ENCODE peak calls at places on chromosomes 11 and 22, in ten cellular contexts. One of them, this sample, is unnamed.

GRCh38 chr11:20754957-20755356 is 85.6 kb downstream of the NELL1 start:
- DNase-seq in AML-193: peak
- DNase-seq in activated CD8-positive, alpha-beta memory T cell treated with anti-CD3 and anti-CD28 coated beads for 4 hours: no peak
- DNase-seq in HFF-Myc: no peak
- DNase-seq in ACHN: peak
- DNase-seq in tibial nerve: no peak
- DNase-seq in IMR-90: no peak
- DNase-seq in RWPE1: no peak
- DNase-seq in stimulated activated CD8-positive, alpha-beta memory T cell treated with anti-CD3 and anti-CD28 coated beads, Interleukin-15, amount 100 ng/mL, for 4 hours: no peak
- DNase-seq in BJ: no peak
- DNase-seq in this sample: no peak

GRCh38 chr22:20569059-20570058 is 61.9 kb downstream of the MED15 start:
- DNase-seq in AML-193: no peak
- DNase-seq in activated CD8-positive, alpha-beta memory T cell treated with anti-CD3 and anti-CD28 coated beads for 4 hours: peak
- DNase-seq in HFF-Myc: peak
- DNase-seq in ACHN: peak
- DNase-seq in tibial nerve: peak
- DNase-seq in IMR-90: peak
- DNase-seq in RWPE1: peak
- DNase-seq in stimulated activated CD8-positive, alpha-beta memory T cell treated with anti-CD3 and anti-CD28 coated beads, Interleukin-15, amount 100 ng/mL, for 4 hours: peak
- DNase-seq in BJ: peak
- DNase-seq in this sample: no peak

GRCh38 chr22:44200855-44201550 is 20.3 kb downstream of the PARVG start:
- DNase-seq in AML-193: no peak
- DNase-seq in activated CD8-positive, alpha-beta memory T cell treated with anti-CD3 and anti-CD28 coated beads for 4 hours: no peak
- DNase-seq in HFF-Myc: no peak
- DNase-seq in ACHN: no peak
- DNase-seq in tibial nerve: no peak
- DNase-seq in IMR-90: no peak
- DNase-seq in RWPE1: no peak
- DNase-seq in stimulated activated CD8-positive, alpha-beta memory T cell treated with anti-CD3 and anti-CD28 coated beads, Interleukin-15, amount 100 ng/mL, for 4 hours: no peak
- DNase-seq in BJ: no peak
- DNase-seq in this sample: peak

GRCh38 chr22:46827781-46828180 is 65.3 kb downstream of the TBC1D22A start:
- DNase-seq in AML-193: no peak
- DNase-seq in activated CD8-positive, alpha-beta memory T cell treated with anti-CD3 and anti-CD28 coated beads for 4 hours: no peak
- DNase-seq in HFF-Myc: no peak
- DNase-seq in ACHN: no peak
- DNase-seq in tibial nerve: no peak
- DNase-seq in IMR-90: no peak
- DNase-seq in RWPE1: no peak
- DNase-seq in stimulated activated CD8-positive, alpha-beta memory T cell treated with anti-CD3 and anti-CD28 coated beads, Interleukin-15, amount 100 ng/mL, for 4 hours: no peak
- DNase-seq in BJ: no peak
- DNase-seq in this sample: peak

GRCh38 chr11:12137005-12137690 is 26.8 kb downstream of the MICAL2 start:
- DNase-seq in AML-193: no peak
- DNase-seq in activated CD8-positive, alpha-beta memory T cell treated with anti-CD3 and anti-CD28 coated beads for 4 hours: no peak
- DNase-seq in HFF-Myc: no peak
- DNase-seq in ACHN: no peak
- DNase-seq in tibial nerve: no peak
- DNase-seq in IMR-90: no peak
- DNase-seq in RWPE1: no peak
- DNase-seq in stimulated activated CD8-positive, alpha-beta memory T cell treated with anti-CD3 and anti-CD28 coated beads, Interleukin-15, amount 100 ng/mL, for 4 hours: no peak
- DNase-seq in BJ: no peak
- DNase-seq in this sample: no peak

GRCh38 chr22:29277927-29278326 is 9.9 kb downstream of the EWSR1 start:
- DNase-seq in AML-193: no peak
- DNase-seq in activated CD8-positive, alpha-beta memory T cell treated with anti-CD3 and anti-CD28 coated beads for 4 hours: no peak
- DNase-seq in HFF-Myc: no peak
- DNase-seq in ACHN: no peak
- DNase-seq in tibial nerve: no peak
- DNase-seq in IMR-90: no peak
- DNase-seq in RWPE1: no peak
- DNase-seq in stimulated activated CD8-positive, alpha-beta memory T cell treated with anti-CD3 and anti-CD28 coated beads, Interleukin-15, amount 100 ng/mL, for 4 hours: no peak
- DNase-seq in BJ: no peak
- DNase-seq in this sample: no peak

GRCh38 chr11:83847635-83848034 is 561.5 kb upstream of the CCDC90B start:
- DNase-seq in AML-193: no peak
- DNase-seq in activated CD8-positive, alpha-beta memory T cell treated with anti-CD3 and anti-CD28 coated beads for 4 hours: no peak
- DNase-seq in HFF-Myc: no peak
- DNase-seq in ACHN: no peak
- DNase-seq in tibial nerve: no peak
- DNase-seq in IMR-90: no peak
- DNase-seq in RWPE1: no peak
- DNase-seq in stimulated activated CD8-positive, alpha-beta memory T cell treated with anti-CD3 and anti-CD28 coated beads, Interleukin-15, amount 100 ng/mL, for 4 hours: no peak
- DNase-seq in BJ: no peak
- DNase-seq in this sample: no peak

GRCh38 chr11:110897035-110897434 is 184.8 kb upstream of the ARHGAP20 start:
- DNase-seq in AML-193: no peak
- DNase-seq in activated CD8-positive, alpha-beta memory T cell treated with anti-CD3 and anti-CD28 coated beads for 4 hours: no peak
- DNase-seq in HFF-Myc: peak
- DNase-seq in ACHN: no peak
- DNase-seq in tibial nerve: no peak
- DNase-seq in IMR-90: peak
- DNase-seq in RWPE1: no peak
- DNase-seq in stimulated activated CD8-positive, alpha-beta memory T cell treated with anti-CD3 and anti-CD28 coated beads, Interleukin-15, amount 100 ng/mL, for 4 hours: no peak
- DNase-seq in BJ: no peak
- DNase-seq in this sample: no peak

GRCh38 chr22:19287076-19287724 is 4.3 kb downstream of the CLTCL1 start:
- DNase-seq in AML-193: no peak
- DNase-seq in activated CD8-positive, alpha-beta memory T cell treated with anti-CD3 and anti-CD28 coated beads for 4 hours: no peak
- DNase-seq in HFF-Myc: peak
- DNase-seq in ACHN: peak
- DNase-seq in tibial nerve: no peak
- DNase-seq in IMR-90: peak
- DNase-seq in RWPE1: peak
- DNase-seq in stimulated activated CD8-positive, alpha-beta memory T cell treated with anti-CD3 and anti-CD28 coated beads, Interleukin-15, amount 100 ng/mL, for 4 hours: no peak
- DNase-seq in BJ: no peak
- DNase-seq in this sample: no peak

GRCh38 chr11:121367434-121367833 is 74.9 kb downstream of the SC5D start:
- DNase-seq in AML-193: no peak
- DNase-seq in activated CD8-positive, alpha-beta memory T cell treated with anti-CD3 and anti-CD28 coated beads for 4 hours: peak
- DNase-seq in HFF-Myc: no peak
- DNase-seq in ACHN: no peak
- DNase-seq in tibial nerve: no peak
- DNase-seq in IMR-90: peak
- DNase-seq in RWPE1: no peak
- DNase-seq in stimulated activated CD8-positive, alpha-beta memory T cell treated with anti-CD3 and anti-CD28 coated beads, Interleukin-15, amount 100 ng/mL, for 4 hours: no peak
- DNase-seq in BJ: no peak
- DNase-seq in this sample: no peak

GRCh38 chr11:79592441-79593223 is 151.8 kb upstream of the TENM4 start:
- DNase-seq in AML-193: peak
- DNase-seq in activated CD8-positive, alpha-beta memory T cell treated with anti-CD3 and anti-CD28 coated beads for 4 hours: no peak
- DNase-seq in HFF-Myc: no peak
- DNase-seq in ACHN: no peak
- DNase-seq in tibial nerve: no peak
- DNase-seq in IMR-90: no peak
- DNase-seq in RWPE1: no peak
- DNase-seq in stimulated activated CD8-positive, alpha-beta memory T cell treated with anti-CD3 and anti-CD28 coated beads, Interleukin-15, amount 100 ng/mL, for 4 hours: no peak
- DNase-seq in BJ: no peak
- DNase-seq in this sample: peak

GRCh38 chr11:7671807-7672206 is 1.5 kb downstream of the CYB5R2 start:
- DNase-seq in AML-193: no peak
- DNase-seq in activated CD8-positive, alpha-beta memory T cell treated with anti-CD3 and anti-CD28 coated beads for 4 hours: no peak
- DNase-seq in HFF-Myc: no peak
- DNase-seq in ACHN: no peak
- DNase-seq in tibial nerve: no peak
- DNase-seq in IMR-90: no peak
- DNase-seq in RWPE1: no peak
- DNase-seq in stimulated activated CD8-positive, alpha-beta memory T cell treated with anti-CD3 and anti-CD28 coated beads, Interleukin-15, amount 100 ng/mL, for 4 hours: no peak
- DNase-seq in BJ: no peak
- DNase-seq in this sample: no peak

GRCh38 chr11:111735262-111736116 is 30.7 kb downstream of the PPP2R1B start:
- DNase-seq in AML-193: no peak
- DNase-seq in activated CD8-positive, alpha-beta memory T cell treated with anti-CD3 and anti-CD28 coated beads for 4 hours: no peak
- DNase-seq in HFF-Myc: peak
- DNase-seq in ACHN: peak
- DNase-seq in tibial nerve: peak
- DNase-seq in IMR-90: peak
- DNase-seq in RWPE1: peak
- DNase-seq in stimulated activated CD8-positive, alpha-beta memory T cell treated with anti-CD3 and anti-CD28 coated beads, Interleukin-15, amount 100 ng/mL, for 4 hours: no peak
- DNase-seq in BJ: peak
- DNase-seq in this sample: no peak

GRCh38 chr22:47324435-47324990 is 562.1 kb downstream of the TBC1D22A start:
- DNase-seq in AML-193: no peak
- DNase-seq in activated CD8-positive, alpha-beta memory T cell treated with anti-CD3 and anti-CD28 coated beads for 4 hours: no peak
- DNase-seq in HFF-Myc: no peak
- DNase-seq in ACHN: no peak
- DNase-seq in tibial nerve: no peak
- DNase-seq in IMR-90: no peak
- DNase-seq in RWPE1: no peak
- DNase-seq in stimulated activated CD8-positive, alpha-beta memory T cell treated with anti-CD3 and anti-CD28 coated beads, Interleukin-15, amount 100 ng/mL, for 4 hours: no peak
- DNase-seq in BJ: no peak
- DNase-seq in this sample: no peak

GRCh38 chr11:129109701-129110100 is 82.4 kb downstream of the ARHGAP32 start:
- DNase-seq in AML-193: no peak
- DNase-seq in activated CD8-positive, alpha-beta memory T cell treated with anti-CD3 and anti-CD28 coated beads for 4 hours: no peak
- DNase-seq in HFF-Myc: no peak
- DNase-seq in ACHN: no peak
- DNase-seq in tibial nerve: no peak
- DNase-seq in IMR-90: no peak
- DNase-seq in RWPE1: no peak
- DNase-seq in stimulated activated CD8-positive, alpha-beta memory T cell treated with anti-CD3 and anti-CD28 coated beads, Interleukin-15, amount 100 ng/mL, for 4 hours: no peak
- DNase-seq in BJ: no peak
- DNase-seq in this sample: no peak

GRCh38 chr11:47409440-47410403 is 1.3 kb downstream of the SLC39A13 start:
- DNase-seq in AML-193: no peak
- DNase-seq in activated CD8-positive, alpha-beta memory T cell treated with anti-CD3 and anti-CD28 coated beads for 4 hours: no peak
- DNase-seq in HFF-Myc: no peak
- DNase-seq in ACHN: no peak
- DNase-seq in tibial nerve: no peak
- DNase-seq in IMR-90: no peak
- DNase-seq in RWPE1: peak
- DNase-seq in stimulated activated CD8-positive, alpha-beta memory T cell treated with anti-CD3 and anti-CD28 coated beads, Interleukin-15, amount 100 ng/mL, for 4 hours: no peak
- DNase-seq in BJ: no peak
- DNase-seq in this sample: no peak

GRCh38 chr11:126153999-126154398 is 57.5 kb downstream of the RPUSD4 start:
- DNase-seq in AML-193: no peak
- DNase-seq in activated CD8-positive, alpha-beta memory T cell treated with anti-CD3 and anti-CD28 coated beads for 4 hours: no peak
- DNase-seq in HFF-Myc: peak
- DNase-seq in ACHN: no peak
- DNase-seq in tibial nerve: no peak
- DNase-seq in IMR-90: peak
- DNase-seq in RWPE1: no peak
- DNase-seq in stimulated activated CD8-positive, alpha-beta memory T cell treated with anti-CD3 and anti-CD28 coated beads, Interleukin-15, amount 100 ng/mL, for 4 hours: no peak
- DNase-seq in BJ: peak
- DNase-seq in this sample: no peak

GRCh38 chr11:20050551-20051333 is 109.5 kb downstream of the DBX1 start:
- DNase-seq in AML-193: no peak
- DNase-seq in activated CD8-positive, alpha-beta memory T cell treated with anti-CD3 and anti-CD28 coated beads for 4 hours: no peak
- DNase-seq in HFF-Myc: no peak
- DNase-seq in ACHN: no peak
- DNase-seq in tibial nerve: no peak
- DNase-seq in IMR-90: no peak
- DNase-seq in RWPE1: peak
- DNase-seq in stimulated activated CD8-positive, alpha-beta memory T cell treated with anti-CD3 and anti-CD28 coated beads, Interleukin-15, amount 100 ng/mL, for 4 hours: no peak
- DNase-seq in BJ: peak
- DNase-seq in this sample: no peak

GRCh38 chr11:114340311-114341131 is 44.3 kb downstream of the NNMT start:
- DNase-seq in AML-193: peak
- DNase-seq in activated CD8-positive, alpha-beta memory T cell treated with anti-CD3 and anti-CD28 coated beads for 4 hours: no peak
- DNase-seq in HFF-Myc: peak
- DNase-seq in ACHN: peak
- DNase-seq in tibial nerve: peak
- DNase-seq in IMR-90: peak
- DNase-seq in RWPE1: peak
- DNase-seq in stimulated activated CD8-positive, alpha-beta memory T cell treated with anti-CD3 and anti-CD28 coated beads, Interleukin-15, amount 100 ng/mL, for 4 hours: no peak
- DNase-seq in BJ: no peak
- DNase-seq in this sample: peak

GRCh38 chr11:122746050-122746478 is 90.5 kb downstream of the UBASH3B start:
- DNase-seq in AML-193: no peak
- DNase-seq in activated CD8-positive, alpha-beta memory T cell treated with anti-CD3 and anti-CD28 coated beads for 4 hours: no peak
- DNase-seq in HFF-Myc: no peak
- DNase-seq in ACHN: no peak
- DNase-seq in tibial nerve: no peak
- DNase-seq in IMR-90: no peak
- DNase-seq in RWPE1: no peak
- DNase-seq in stimulated activated CD8-positive, alpha-beta memory T cell treated with anti-CD3 and anti-CD28 coated beads, Interleukin-15, amount 100 ng/mL, for 4 hours: no peak
- DNase-seq in BJ: no peak
- DNase-seq in this sample: peak

GRCh38 chr11:114173836-114174235 is 114.3 kb downstream of the ZBTB16 start:
- DNase-seq in AML-193: no peak
- DNase-seq in activated CD8-positive, alpha-beta memory T cell treated with anti-CD3 and anti-CD28 coated beads for 4 hours: no peak
- DNase-seq in HFF-Myc: no peak
- DNase-seq in ACHN: no peak
- DNase-seq in tibial nerve: no peak
- DNase-seq in IMR-90: no peak
- DNase-seq in RWPE1: no peak
- DNase-seq in stimulated activated CD8-positive, alpha-beta memory T cell treated with anti-CD3 and anti-CD28 coated beads, Interleukin-15, amount 100 ng/mL, for 4 hours: no peak
- DNase-seq in BJ: no peak
- DNase-seq in this sample: no peak

GRCh38 chr22:50206599-50206998 is 5.8 kb downstream of the SELENOO start:
- DNase-seq in AML-193: no peak
- DNase-seq in activated CD8-positive, alpha-beta memory T cell treated with anti-CD3 and anti-CD28 coated beads for 4 hours: no peak
- DNase-seq in HFF-Myc: peak
- DNase-seq in ACHN: peak
- DNase-seq in tibial nerve: no peak
- DNase-seq in IMR-90: peak
- DNase-seq in RWPE1: no peak
- DNase-seq in stimulated activated CD8-positive, alpha-beta memory T cell treated with anti-CD3 and anti-CD28 coated beads, Interleukin-15, amount 100 ng/mL, for 4 hours: no peak
- DNase-seq in BJ: no peak
- DNase-seq in this sample: peak